ENCODE peak calls at places on chromosomes 6 and 20, in nine cellular contexts. I, T, J, Y, E, U, O, P and Z are unnamed samples.

GRCh38 chr20:37560629-37561028 is 33.0 kb upstream of the BLCAP start:
- DNase-seq in O (no peak), Y (no peak), E (no peak), I (no peak), P (no peak), U (no peak), T (no peak), J (no peak), Z (no peak)

GRCh38 chr20:56573989-56574388 is 40.9 kb downstream of the FAM209B start:
- DNase-seq in P (no peak), I (no peak), O (no peak), J (no peak), Y (no peak), U (no peak), T (no peak), E (no peak), Z (no peak)

GRCh38 chr20:50387996-50388332 is 122.2 kb upstream of the PTPN1 start:
- DNase-seq in E (no peak), J (no peak), Y (no peak), T (no peak), P (no peak), O (no peak), I (no peak), U (no peak), Z (no peak)

GRCh38 chr20:13432126-13432525 is 206.6 kb downstream of the TASP1 start:
- DNase-seq in O (no peak), E (no peak), Y (no peak), J (no peak), T (no peak), I (no peak), P (no peak), U (no peak), Z (no peak)

GRCh38 chr6:7251861-7252260 is 61.1 kb downstream of the SSR1 start:
- DNase-seq in T (no peak), Y (no peak), E (no peak), O (no peak), J (no peak), U (no peak), I (no peak), P (no peak), Z (no peak)

GRCh38 chr6:73028893-73029450 is 196.3 kb downstream of the KHDC1L start:
- DNase-seq in O (no peak), U (no peak), J (no peak), T (no peak), I (peak), E (no peak), P (peak), Y (no peak), Z (no peak)

GRCh38 chr6:30263734-30264133 is 50.5 kb upstream of the TRIM26 start:
- DNase-seq in O (no peak), E (no peak), P (no peak), I (peak), U (no peak), Y (no peak), J (peak), T (peak), Z (no peak)

GRCh38 chr6:293185-294174 is 1.2 kb downstream of the DUSP22 start:
- DNase-seq in P (no peak), Y (no peak), I (peak), T (no peak), O (peak), J (peak), U (no peak), E (no peak), Z (no peak)

GRCh38 chr6:107337342-107337741 is 122.0 kb downstream of the PDSS2 start:
- DNase-seq in Y (no peak), O (no peak), T (no peak), U (no peak), E (no peak), P (no peak), I (no peak), J (no peak), Z (no peak)

GRCh38 chr6:151060096-151060741 is 179.5 kb upstream of the AKAP12 start:
- DNase-seq in Y (no peak), I (peak), O (no peak), E (no peak), P (no peak), J (peak), U (no peak), T (peak), Z (no peak)

GRCh38 chr6:120108061-120108795 is 758.7 kb upstream of the MAN1A1 start:
- DNase-seq in O (no peak), T (no peak), I (no peak), J (no peak), E (no peak), P (no peak), Y (no peak), U (no peak), Z (no peak)

GRCh38 chr6:151432650-151433049 is 19.3 kb downstream of the RMND1 start:
- DNase-seq in P (no peak), E (no peak), O (no peak), I (no peak), J (no peak), U (no peak), T (no peak), Y (no peak), Z (no peak)

GRCh38 chr6:2111162-2111677 is 134.2 kb downstream of the GMDS start:
- DNase-seq in P (no peak), E (no peak), J (peak), I (peak), O (no peak), U (no peak), Y (no peak), T (no peak), Z (no peak)

GRCh38 chr20:44597516-44597915 is 15.1 kb downstream of the PKIG start:
- DNase-seq in P (no peak), Y (no peak), J (no peak), E (no peak), I (no peak), U (no peak), O (no peak), T (no peak), Z (no peak)

GRCh38 chr20:40471261-40471629 is 217.8 kb downstream of the MAFB start:
- DNase-seq in T (no peak), O (no peak), E (no peak), U (no peak), J (peak), P (peak), Y (no peak), I (no peak), Z (no peak)

GRCh38 chr6:52333840-52334200 is 28.1 kb upstream of the PAQR8 start:
- DNase-seq in O (no peak), T (no peak), Y (no peak), U (no peak), P (no peak), J (no peak), I (no peak), E (no peak), Z (no peak)